ENCODE peak calls at places on chromosomes 16 and 17, in four cellular contexts. One of them, this sample, is unnamed.
A peak's percentile ranks its signal among the peaks of the same experiment; 100 is the strongest.

GRCh38 chr16:86101912-86102187 is 202.9 kb downstream of the IRF8 start:
- DNase-seq in AG04449: no peak
- DNase-seq in neural progenitor cell: no peak
- DNase-seq in breast epithelium: no peak
- DNase-seq in this sample: no peak

GRCh38 chr17:65190467-65191095 is 53.4 kb downstream of the RGS9 start:
- DNase-seq in AG04449: no peak
- DNase-seq in neural progenitor cell: no peak
- DNase-seq in breast epithelium: no peak
- DNase-seq in this sample: no peak

GRCh38 chr17:53217311-53217710 is 605.4 kb upstream of the KIF2B start:
- DNase-seq in AG04449: no peak
- DNase-seq in neural progenitor cell: no peak
- DNase-seq in breast epithelium: no peak
- DNase-seq in this sample: no peak

GRCh38 chr17:66373944-66374817 is 71.8 kb downstream of the PRKCA start:
- DNase-seq in AG04449: no peak
- DNase-seq in neural progenitor cell: peak; percentile 56
- DNase-seq in breast epithelium: no peak
- DNase-seq in this sample: no peak

GRCh38 chr17:60165976-60166375 is 16.2 kb downstream of the CA4 start:
- DNase-seq in AG04449: no peak
- DNase-seq in neural progenitor cell: no peak
- DNase-seq in breast epithelium: no peak
- DNase-seq in this sample: peak; percentile 18

GRCh38 chr16:11554054-11554453 is 32.7 kb downstream of the LITAF start:
- DNase-seq in AG04449: no peak
- DNase-seq in neural progenitor cell: no peak
- DNase-seq in breast epithelium: no peak
- DNase-seq in this sample: no peak

GRCh38 chr17:29615048-29615385 is 7.7 kb downstream of the CORO6 start:
- DNase-seq in AG04449: no peak
- DNase-seq in neural progenitor cell: peak; percentile 37
- DNase-seq in breast epithelium: no peak
- DNase-seq in this sample: peak; percentile 53

GRCh38 chr17:2949469-2950044 is 113.8 kb downstream of the OR1D5 start:
- DNase-seq in AG04449: no peak
- DNase-seq in neural progenitor cell: no peak
- DNase-seq in breast epithelium: no peak
- DNase-seq in this sample: no peak

GRCh38 chr16:83762141-83763024 is 45.4 kb upstream of the HSBP1 start:
- DNase-seq in AG04449: no peak
- DNase-seq in neural progenitor cell: no peak
- DNase-seq in breast epithelium: no peak
- DNase-seq in this sample: no peak

GRCh38 chr17:633641-634091 is 81.0 kb downstream of the VPS53 start:
- DNase-seq in AG04449: no peak
- DNase-seq in neural progenitor cell: peak; percentile 49
- DNase-seq in breast epithelium: no peak
- DNase-seq in this sample: no peak

GRCh38 chr17:73342057-73342522 is 30.3 kb upstream of the CDC42EP4 start:
- DNase-seq in AG04449: peak; percentile 58
- DNase-seq in neural progenitor cell: peak; percentile 93
- DNase-seq in breast epithelium: peak; percentile 92
- DNase-seq in this sample: no peak

GRCh38 chr17:28446716-28447395 is 26.6 kb upstream of the SLC13A2 start:
- DNase-seq in AG04449: no peak
- DNase-seq in neural progenitor cell: no peak
- DNase-seq in breast epithelium: no peak
- DNase-seq in this sample: no peak

GRCh38 chr17:17494499-17495447 is 1.4 kb downstream of the RASD1 start:
- DNase-seq in AG04449: no peak
- DNase-seq in neural progenitor cell: peak; percentile 77
- DNase-seq in breast epithelium: peak; percentile 40
- DNase-seq in this sample: no peak

GRCh38 chr16:11556214-11556819 is 30.4 kb downstream of the LITAF start:
- DNase-seq in AG04449: no peak
- DNase-seq in neural progenitor cell: no peak
- DNase-seq in breast epithelium: no peak
- DNase-seq in this sample: no peak

GRCh38 chr17:34254651-34255380 is at the start of gene CCL2:
- DNase-seq in AG04449: no peak
- DNase-seq in neural progenitor cell: peak; percentile 73
- DNase-seq in breast epithelium: peak; percentile 65
- DNase-seq in this sample: no peak

GRCh38 chr16:28092721-28093382 is 29.3 kb upstream of the GSG1L start:
- DNase-seq in AG04449: no peak
- DNase-seq in neural progenitor cell: no peak
- DNase-seq in breast epithelium: no peak
- DNase-seq in this sample: no peak

GRCh38 chr17:51124641-51125503 is 4.2 kb upstream of the SPAG9 start:
- DNase-seq in AG04449: no peak
- DNase-seq in neural progenitor cell: no peak
- DNase-seq in breast epithelium: no peak
- DNase-seq in this sample: no peak

DNA sequence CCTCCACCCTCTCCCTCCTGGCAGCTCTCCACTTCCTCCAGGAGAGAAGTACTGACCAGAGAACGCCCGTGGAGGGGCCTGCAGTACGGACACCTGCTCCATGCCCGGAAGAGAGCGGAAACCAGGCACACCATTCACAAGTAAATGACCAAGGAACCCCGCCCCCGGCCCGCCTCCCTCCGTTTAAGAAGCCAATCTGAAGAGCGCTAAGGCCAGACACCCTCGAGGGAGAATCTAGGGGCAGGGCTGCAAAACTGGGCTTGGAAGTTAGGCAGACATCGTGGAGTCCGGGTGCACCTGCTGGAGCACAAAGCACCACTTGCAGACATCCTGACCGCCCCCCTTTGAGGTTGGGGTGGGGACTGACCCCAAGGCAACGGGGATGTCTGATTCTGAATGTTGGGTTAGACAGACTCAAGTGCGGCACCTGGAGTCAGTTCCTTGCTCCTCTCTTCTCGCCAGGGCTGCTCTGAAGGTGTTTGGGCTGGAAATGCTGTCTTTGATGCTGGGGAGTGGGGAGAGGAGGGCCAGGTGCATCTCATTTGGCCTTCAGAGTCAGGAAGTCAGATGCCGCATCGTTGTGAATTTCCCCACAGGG is 964 bp upstream of the FAAP100 start:
- DNase-seq in AG04449: no peak
- DNase-seq in neural progenitor cell: peak; percentile 90
- DNase-seq in breast epithelium: peak; percentile 67
- DNase-seq in this sample: peak; percentile 88
- TF ChIP-seq CTCF in AG04449: peak; percentile 1
- TF ChIP-seq CTCF in neural progenitor cell: peak; percentile 27
- TF ChIP-seq CTCF in breast epithelium: no peak
- TF ChIP-seq CTCF in this sample: peak; percentile 10

GRCh38 chr17:80671823-80672105 is 127.1 kb downstream of the RPTOR start:
- DNase-seq in AG04449: no peak
- DNase-seq in neural progenitor cell: no peak
- DNase-seq in breast epithelium: no peak
- DNase-seq in this sample: no peak

GRCh38 chr17:80668375-80669149 is 123.9 kb downstream of the RPTOR start:
- DNase-seq in AG04449: no peak
- DNase-seq in neural progenitor cell: peak; percentile 34
- DNase-seq in breast epithelium: no peak
- DNase-seq in this sample: no peak

GRCh38 chr17:80673152-80673920 is 128.7 kb downstream of the RPTOR start:
- DNase-seq in AG04449: no peak
- DNase-seq in neural progenitor cell: no peak
- DNase-seq in breast epithelium: no peak
- DNase-seq in this sample: no peak

GRCh38 chr17:80667462-80668277 is 123.0 kb downstream of the RPTOR start:
- DNase-seq in AG04449: no peak
- DNase-seq in neural progenitor cell: no peak
- DNase-seq in breast epithelium: no peak
- DNase-seq in this sample: no peak

DNA sequence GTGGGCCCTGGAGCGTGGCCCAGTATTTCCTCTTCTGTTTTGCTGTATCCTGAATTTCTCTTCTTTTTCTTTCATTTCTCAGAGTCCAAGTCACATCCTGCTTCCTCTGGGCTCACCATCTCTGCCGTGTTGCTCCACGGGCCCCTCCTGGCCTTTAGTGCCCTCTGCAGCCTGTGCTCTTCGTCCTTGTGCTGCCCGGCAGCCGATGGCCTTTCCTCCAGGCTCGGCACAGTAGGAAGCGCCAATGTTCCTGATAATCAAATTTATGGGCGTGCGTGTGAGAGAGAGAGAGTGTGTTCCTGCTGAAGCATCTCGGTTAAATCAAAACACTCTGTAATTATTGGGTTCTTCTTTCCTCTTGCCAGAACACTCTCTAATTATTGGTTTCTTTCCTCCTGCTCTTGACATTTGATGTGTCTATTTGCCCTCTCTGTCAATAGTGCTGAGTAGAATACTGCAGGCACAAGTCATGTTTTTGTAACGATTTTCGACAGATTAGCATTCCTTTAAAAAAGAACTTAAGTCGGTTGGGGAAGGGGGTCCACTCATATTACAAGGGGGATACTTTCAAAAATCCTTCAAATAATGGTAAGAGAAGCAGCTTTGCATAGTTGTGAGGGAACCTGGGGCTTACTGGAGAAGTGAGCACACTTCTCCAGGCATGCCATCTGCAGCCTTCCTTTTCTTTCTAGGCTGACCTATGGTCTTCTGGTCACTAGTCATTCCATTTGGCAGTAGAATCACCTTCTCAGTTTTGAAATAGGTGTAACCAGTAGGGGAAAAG is 126.6 kb downstream of the RPTOR start:
- DNase-seq in AG04449: no peak
- DNase-seq in neural progenitor cell: no peak
- DNase-seq in breast epithelium: no peak
- DNase-seq in this sample: no peak
- TF ChIP-seq CTCF in AG04449: no peak
- TF ChIP-seq CTCF in neural progenitor cell: no peak
- TF ChIP-seq CTCF in breast epithelium: no peak
- TF ChIP-seq CTCF in this sample: no peak

GRCh38 chr16:66752958-66753357 is 1.5 kb upstream of the DYNC1LI2 start:
- DNase-seq in AG04449: no peak
- DNase-seq in neural progenitor cell: no peak
- DNase-seq in breast epithelium: no peak
- DNase-seq in this sample: no peak

GRCh38 chr16:66750279-66751134 is 902 bp downstream of the DYNC1LI2 start:
- DNase-seq in AG04449: no peak
- DNase-seq in neural progenitor cell: no peak
- DNase-seq in breast epithelium: no peak
- DNase-seq in this sample: peak; percentile 27

GRCh38 chr16:66751992-66752322 is 548 bp upstream of the DYNC1LI2 start:
- DNase-seq in AG04449: no peak
- DNase-seq in neural progenitor cell: no peak
- DNase-seq in breast epithelium: no peak
- DNase-seq in this sample: no peak

GRCh38 chr16:66752379-66752778 is 970 bp upstream of the DYNC1LI2 start:
- DNase-seq in AG04449: no peak
- DNase-seq in neural progenitor cell: no peak
- DNase-seq in breast epithelium: no peak
- DNase-seq in this sample: no peak

DNA sequence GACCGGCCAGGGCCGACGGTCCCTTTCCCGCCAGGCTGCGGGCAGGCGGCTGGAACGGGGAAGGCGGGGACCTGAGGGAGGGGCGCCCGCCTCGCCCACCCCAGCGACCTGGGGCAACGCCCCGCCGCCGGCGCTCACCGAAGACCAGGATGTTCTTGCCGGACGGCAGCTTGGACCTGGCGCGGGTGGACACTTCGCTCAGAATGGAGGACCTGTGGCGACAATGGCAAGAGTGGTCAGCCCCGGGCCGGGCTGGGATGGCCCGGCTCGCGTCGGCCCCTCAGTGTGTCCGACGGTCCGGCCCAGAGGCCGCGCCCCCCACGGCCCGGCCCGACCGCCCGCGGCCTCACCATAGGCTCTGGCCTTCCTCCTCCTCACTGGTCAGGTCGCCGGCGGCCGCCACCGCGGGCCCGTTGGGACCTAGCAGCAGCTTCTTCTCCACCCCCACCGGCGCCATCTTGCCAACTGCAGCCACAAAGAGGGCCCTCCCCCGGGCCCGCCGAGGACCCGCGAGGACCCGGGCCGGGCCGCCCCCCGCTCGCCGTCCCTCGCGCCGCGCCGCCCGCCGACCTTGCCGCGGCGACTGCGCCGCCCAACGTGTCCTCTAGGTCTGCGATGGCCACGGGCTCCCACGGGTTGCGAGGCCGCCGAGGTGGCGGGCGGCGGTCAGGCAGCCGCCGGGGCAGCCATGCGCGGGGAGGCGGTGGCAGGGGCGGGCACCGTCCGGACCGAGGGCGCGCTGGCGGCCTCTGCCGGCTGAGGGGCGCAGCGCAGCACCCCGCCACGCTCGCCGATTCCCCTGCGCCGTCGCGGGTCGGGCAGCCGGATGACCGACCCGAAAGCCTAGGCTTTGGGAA is at the start of gene DYNC1LI2:
- DNase-seq in AG04449: no peak
- DNase-seq in neural progenitor cell: peak; percentile 91
- DNase-seq in breast epithelium: peak; percentile 65
- DNase-seq in this sample: peak; percentile 96
- TF ChIP-seq CTCF in AG04449: peak; percentile 74
- TF ChIP-seq CTCF in neural progenitor cell: peak; percentile 73
- TF ChIP-seq CTCF in breast epithelium: peak; percentile 98
- TF ChIP-seq CTCF in this sample: peak; percentile 99

GRCh38 chr17:74351552-74352210 is 10.0 kb downstream of the BTBD17 start:
- DNase-seq in AG04449: no peak
- DNase-seq in neural progenitor cell: peak; percentile 87
- DNase-seq in breast epithelium: no peak
- DNase-seq in this sample: no peak
- TF ChIP-seq CTCF in AG04449: no peak
- TF ChIP-seq CTCF in neural progenitor cell: peak; percentile 53
- TF ChIP-seq CTCF in breast epithelium: no peak
- TF ChIP-seq CTCF in this sample: no peak

DNA sequence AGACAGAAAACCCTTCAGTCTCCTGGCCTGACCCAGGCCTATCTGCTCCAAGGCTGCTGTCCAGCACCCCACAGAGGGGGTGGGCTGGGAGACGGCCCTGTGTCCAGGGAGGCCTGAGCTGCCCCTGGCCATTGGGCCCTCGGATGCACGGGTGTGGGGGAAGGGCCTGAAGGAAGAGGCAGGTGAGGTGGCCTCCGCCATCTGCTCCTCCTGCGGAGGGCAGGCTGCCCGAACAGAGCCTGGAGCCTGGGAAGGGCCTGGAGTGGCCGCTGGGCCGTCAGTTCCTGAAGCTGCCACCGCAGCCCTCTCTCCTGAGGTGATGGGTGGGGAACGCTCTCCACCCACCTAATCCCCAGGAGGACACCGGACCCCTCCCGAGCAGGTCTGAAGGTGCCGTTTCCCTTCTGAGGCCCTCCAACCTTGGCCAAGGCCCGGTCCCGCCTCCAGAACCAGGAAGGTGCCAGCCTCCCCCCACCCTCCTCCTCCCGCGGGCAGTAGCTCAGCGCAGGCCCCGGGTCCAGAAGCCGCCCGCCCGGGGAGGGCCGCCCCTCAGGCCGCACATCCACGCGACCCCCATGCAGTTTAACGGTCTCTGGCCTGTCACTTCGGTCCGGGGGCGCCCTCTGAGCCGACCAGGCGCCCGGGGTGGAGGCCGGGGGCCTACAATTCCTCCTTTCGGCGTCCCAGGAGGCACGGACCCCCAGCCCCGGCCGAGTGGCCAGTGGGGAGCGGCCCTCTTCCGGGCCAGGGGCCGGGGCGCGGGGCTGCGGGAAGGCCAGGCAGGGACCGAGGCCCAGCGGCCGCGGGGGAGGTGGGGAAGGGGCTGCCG is 835 bp downstream of the FBXL16 start:
- DNase-seq in AG04449: no peak
- DNase-seq in neural progenitor cell: peak; percentile 40
- DNase-seq in breast epithelium: no peak
- DNase-seq in this sample: no peak
- TF ChIP-seq CTCF in AG04449: no peak
- TF ChIP-seq CTCF in neural progenitor cell: no peak
- TF ChIP-seq CTCF in breast epithelium: no peak
- TF ChIP-seq CTCF in this sample: no peak

GRCh38 chr16:51418258-51418657 is 267.2 kb upstream of the SALL1 start:
- DNase-seq in AG04449: no peak
- DNase-seq in neural progenitor cell: peak; percentile 60
- DNase-seq in breast epithelium: no peak
- DNase-seq in this sample: no peak
- TF ChIP-seq CTCF in AG04449: no peak
- TF ChIP-seq CTCF in neural progenitor cell: no peak
- TF ChIP-seq CTCF in breast epithelium: no peak
- TF ChIP-seq CTCF in this sample: no peak

This sample was measured in GM13976.